ENCODE peak calls at places on chromosomes 12 and 14, in eight cellular contexts. K, E, V, U, C, P, Z and F are unnamed samples.
A peak's percentile ranks its signal among the peaks of the same experiment; 100 is the strongest.

GRCh38 chr14:90871605-90872233 is 55.5 kb upstream of the TTC7B start:
- DNase-seq in E (no peak), P (no peak), K (no peak), Z (no peak), U (no peak), V (no peak), C (no peak), F (no peak)

GRCh38 chr14:91244501-91244901 is at the start of gene GPR68:
- DNase-seq in E (peak; percentile 46), K (peak; percentile 44), C (no peak), V (peak; percentile 53), Z (peak; percentile 86), U (peak; percentile 61), P (no peak), F (no peak)

GRCh38 chr14:94398536-94398935 is 10.1 kb upstream of the SERPINA1 start:
- DNase-seq in U (no peak), Z (no peak), E (no peak), K (no peak), P (no peak), V (no peak), C (no peak), F (no peak)

GRCh38 chr12:66859751-66860440 is 181.0 kb upstream of the GRIP1 start:
- DNase-seq in C (no peak), P (no peak), Z (no peak), E (no peak), U (no peak), V (no peak), K (no peak), F (no peak)

GRCh38 chr14:103057028-103057371 is 349 bp downstream of the CDC42BPB start:
- DNase-seq in C (no peak), P (no peak), E (no peak), K (no peak), U (no peak), V (peak; percentile 48), Z (no peak), F (no peak)

GRCh38 chr14:54343276-54344121 is 53.3 kb upstream of the CDKN3 start:
- DNase-seq in Z (no peak), U (no peak), V (no peak), K (no peak), C (no peak), E (no peak), P (no peak), F (no peak)

GRCh38 chr14:101636081-101636560 is 74.8 kb downstream of the DIO3 start:
- DNase-seq in K (no peak), E (no peak), Z (no peak), C (no peak), V (no peak), U (no peak), P (no peak), F (no peak)

GRCh38 chr12:107317751-107318553 is 224.6 kb upstream of the CRY1 start:
- DNase-seq in U (peak; percentile 97), E (peak; percentile 86), V (peak; percentile 69), P (peak; percentile 8), Z (peak; percentile 12), K (peak; percentile 81), C (peak; percentile 91), F (no peak)

GRCh38 chr12:56358836-56359532 is 923 bp downstream of the STAT2 start:
- DNase-seq in C (peak; percentile 90), K (no peak), P (no peak), V (no peak), U (no peak), E (no peak), Z (no peak), F (no peak)

GRCh38 chr12:117067016-117067415 is 32.2 kb downstream of the TESC start:
- DNase-seq in Z (no peak), K (no peak), P (no peak), E (no peak), U (no peak), V (no peak), C (no peak), F (no peak)

GRCh38 chr14:61545716-61546455 is 149.4 kb upstream of the HIF1A start:
- DNase-seq in K (no peak), Z (peak; percentile 50), P (no peak), V (no peak), E (peak; percentile 39), C (no peak), U (no peak), F (no peak)
- H3K4me3 ChIP-seq in K (no peak overlapping the region), Z (no peak overlapping the region), P (no peak overlapping the region), V (no peak overlapping the region), E (no peak overlapping the region), C (no peak overlapping the region), U (no peak overlapping the region), F (no peak overlapping the region)

DNA sequence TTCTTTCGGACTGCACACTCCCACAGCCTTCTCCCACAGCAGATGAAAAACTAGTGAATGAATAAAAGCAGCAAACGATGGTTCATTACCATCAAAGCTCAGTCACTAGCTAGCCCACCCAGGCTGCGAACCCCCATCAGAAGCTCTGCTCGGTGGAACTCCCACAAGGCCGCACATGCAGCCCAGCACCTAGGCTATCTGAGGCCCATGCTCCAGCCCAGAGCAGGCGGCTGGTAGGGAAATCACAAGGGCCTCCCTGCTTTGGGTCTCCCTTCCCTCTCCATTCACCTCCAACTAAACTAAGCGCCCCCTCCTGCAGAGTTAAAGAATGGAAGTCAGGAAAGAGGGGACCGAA is 69.1 kb downstream of the ITPK1 start:
- DNase-seq in E (peak; percentile 8), V (no peak), K (no peak), P (no peak), C (no peak), Z (no peak), U (peak; percentile 31), F (no peak)
- H3K27ac ChIP-seq in E (peak overlapping the region; percentile 61), V (no peak overlapping the region), K (no peak overlapping the region), P (no peak overlapping the region), C (no peak overlapping the region), Z (no peak overlapping the region), U (no peak overlapping the region), F (peak overlapping the region; percentile 34)

GRCh38 chr12:49953961-49954835 is 3.7 kb downstream of the AQP2 start:
- DNase-seq in C (no peak), E (no peak), V (no peak), K (no peak), U (no peak), P (no peak), Z (no peak), F (no peak)

GRCh38 chr12:49957570-49957967 is 4.1 kb upstream of the AQP5 start:
- DNase-seq in K (no peak), U (no peak), Z (no peak), V (no peak), P (no peak), E (no peak), C (no peak), F (no peak)

GRCh38 chr12:49955899-49956662 is 5.5 kb downstream of the AQP2 start:
- DNase-seq in U (no peak), P (no peak), E (no peak), Z (no peak), C (no peak), V (no peak), K (no peak), F (no peak)

GRCh38 chr12:49954863-49955830 is 4.6 kb downstream of the AQP2 start:
- DNase-seq in E (no peak), C (no peak), V (no peak), U (peak; percentile 78), P (no peak), K (no peak), Z (no peak), F (no peak)

DNA sequence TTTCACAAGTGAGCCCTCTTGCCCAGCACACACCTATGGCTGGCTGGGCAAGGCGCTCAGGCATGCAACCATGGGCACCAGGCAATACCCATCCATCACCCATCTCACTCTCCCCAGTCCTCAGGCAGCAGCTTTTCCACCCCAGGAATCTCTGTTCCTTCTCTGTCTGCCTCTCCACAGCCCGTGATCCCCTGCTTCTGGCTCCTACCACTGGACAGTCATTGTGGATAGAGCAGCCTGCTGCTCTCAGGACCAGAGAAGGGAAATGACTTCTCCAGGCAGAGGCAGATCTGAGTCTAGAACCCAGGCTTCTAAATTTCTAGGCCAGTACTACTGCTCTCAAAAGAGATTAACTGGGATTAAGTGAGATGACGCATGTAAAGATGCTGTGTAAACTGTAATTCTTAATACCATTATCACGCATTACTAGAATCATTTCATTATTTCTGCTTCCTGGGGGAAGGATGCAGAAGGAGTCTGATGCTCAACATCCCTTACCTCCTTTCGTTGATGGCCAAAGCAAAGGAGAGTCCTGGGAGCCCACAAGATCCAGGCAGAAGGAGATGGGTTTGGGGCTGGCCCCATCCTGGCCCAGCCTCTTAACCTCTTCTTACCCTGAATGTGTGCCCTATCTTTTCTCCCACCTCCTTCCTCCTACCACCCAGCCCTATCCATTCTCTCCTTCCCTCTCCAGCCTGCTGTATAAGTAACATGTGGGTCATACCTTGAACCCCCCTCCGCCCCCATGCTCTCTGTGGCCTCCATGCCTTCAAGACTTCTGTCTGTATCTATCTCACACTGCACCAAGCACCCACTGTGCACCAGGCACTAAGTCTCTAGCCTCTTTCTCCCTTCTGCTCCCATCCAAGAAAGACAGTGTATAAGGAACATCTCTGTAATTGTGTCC is 4.8 kb upstream of the AQP5 start:
- DNase-seq in Z (no peak), E (no peak), P (no peak), K (no peak), C (no peak), V (no peak), U (no peak), F (no peak)
- H3K4me3 ChIP-seq in Z (no peak overlapping the region), E (no peak overlapping the region), P (no peak overlapping the region), K (no peak overlapping the region), C (no peak overlapping the region), V (no peak overlapping the region), U (no peak overlapping the region), F (no peak overlapping the region)

GRCh38 chr14:99683619-99684355 is at the start of gene CYP46A1:
- DNase-seq in K (peak; percentile 98), C (peak; percentile 95), Z (peak; percentile 99), E (peak; percentile 100), U (peak; percentile 100), V (peak; percentile 100), P (peak; percentile 95), F (peak; percentile 100)

GRCh38 chr14:99684356-99684952 is 356 bp downstream of the CYP46A1 start:
- DNase-seq in P (no peak), V (no peak), E (no peak), U (no peak), K (peak; percentile 10), Z (no peak), C (no peak), F (peak; percentile 81)

GRCh38 chr14:99681832-99682148 is 2.3 kb upstream of the CYP46A1 start:
- DNase-seq in Z (no peak), P (no peak), C (no peak), V (no peak), E (no peak), K (no peak), U (no peak), F (no peak)

GRCh38 chr14:99681101-99681831 is 2.8 kb upstream of the CYP46A1 start:
- DNase-seq in P (no peak), C (no peak), V (no peak), K (no peak), Z (no peak), E (no peak), U (no peak), F (no peak)

DNA sequence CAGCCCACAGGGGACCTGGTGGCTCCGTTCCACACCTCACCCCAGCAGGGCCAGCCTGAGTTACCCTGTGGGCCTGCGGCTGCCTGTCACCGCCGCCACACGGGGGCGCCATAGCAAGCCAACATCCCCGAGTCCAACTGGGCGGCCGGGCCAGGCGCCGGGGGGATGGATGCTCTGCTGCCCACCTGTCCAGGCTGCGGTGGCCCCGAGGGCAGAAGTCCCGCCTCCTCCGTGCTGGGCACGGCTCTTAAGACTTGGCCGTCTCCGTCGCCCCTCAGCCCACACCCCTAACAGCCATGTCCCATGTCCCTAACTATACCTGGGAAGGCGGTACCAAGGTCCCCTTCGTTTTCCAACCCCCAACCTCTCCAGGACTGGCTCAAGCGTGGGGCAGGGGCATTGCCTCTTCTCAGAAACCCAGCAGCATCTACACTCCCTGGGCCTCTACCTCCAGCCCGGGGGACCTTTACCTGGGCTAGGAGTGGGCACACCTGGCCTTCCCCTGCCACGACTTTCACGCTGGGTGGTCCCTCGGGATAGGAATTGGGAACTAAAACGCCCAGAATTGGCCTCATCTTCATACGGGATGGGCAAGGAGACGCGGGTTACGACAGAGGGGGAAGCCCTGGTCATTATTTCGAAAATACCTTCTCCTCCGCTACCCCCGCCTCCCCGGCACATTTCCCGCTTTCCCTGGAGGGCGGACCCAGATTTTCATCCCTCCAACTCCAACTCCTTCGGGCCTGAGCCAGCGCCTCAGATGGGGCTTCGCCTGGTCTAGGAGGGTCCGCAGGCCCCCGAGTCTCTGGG is 1.1 kb upstream of the CYP46A1 start:
- DNase-seq in V (peak; percentile 86), E (peak; percentile 83), Z (peak; percentile 83), C (peak; percentile 62), P (no peak), U (peak; percentile 87), K (peak; percentile 81), F (peak; percentile 86)
- H3K27ac ChIP-seq in V (peak overlapping the region; percentile 91), E (peak overlapping the region; percentile 88), Z (no peak overlapping the region), C (peak overlapping the region; percentile 33), P (peak overlapping the region; percentile 78), U (peak overlapping the region; percentile 81), K (peak overlapping the region; percentile 71), F (peak overlapping the region; percentile 91)